ENCODE peak calls at places on chromosomes 7 and 10, in six cellular contexts. O, S, N, R, Z and E are unnamed samples. For H3K9me3, the result is how much of the 10 kb centered on the place peaks cover.

GRCh38 chr10:120458432-120458831 is 1.4 kb downstream of the PLPP4 start:
- DNase-seq in S (no peak), O (no peak), N (no peak), Z (no peak), R (no peak), E (no peak)

GRCh38 chr7:111047595-111047994 is 43.3 kb upstream of the LRRN3 start:
- DNase-seq in O (no peak), S (no peak), N (no peak), Z (no peak), R (no peak), E (no peak)

GRCh38 chr10:23438547-23439451 is at the start of gene OTUD1:
- DNase-seq in S (peak), Z (peak), N (peak), R (peak), O (peak), E (peak)

GRCh38 chr7:148773344-148773743 is 74.6 kb downstream of the CUL1 start:
- DNase-seq in S (no peak), O (no peak), R (no peak), N (no peak), Z (peak), E (peak)

GRCh38 chr7:114791771-114792170 is 130.1 kb upstream of the MDFIC start:
- DNase-seq in O (no peak), S (no peak), R (no peak), Z (peak), N (no peak), E (no peak)

GRCh38 chr10:27865221-27865635 is 119.6 kb upstream of the MKX start:
- DNase-seq in Z (peak), R (no peak), O (no peak), N (no peak), S (no peak), E (no peak)

GRCh38 chr7:151012921-151013347 is 11.4 kb downstream of the ATG9B start:
- DNase-seq in R (peak), O (no peak), Z (peak), N (no peak), S (no peak), E (peak)

GRCh38 chr10:84404783-84405182 is 76.4 kb downstream of the CCSER2 start:
- DNase-seq in S (no peak), Z (no peak), O (no peak), R (no peak), N (no peak), E (no peak)

GRCh38 chr10:89342219-89342966 is 14.6 kb downstream of the IFIT3 start:
- DNase-seq in Z (peak), S (peak), O (peak), N (no peak), R (peak), E (no peak)

GRCh38 chr7:42091461-42092229 is 145.4 kb downstream of the GLI3 start:
- DNase-seq in Z (peak), O (no peak), R (no peak), S (no peak), N (no peak), E (peak)

GRCh38 chr7:95104739-95105138 is 197.3 kb downstream of the PPP1R9A start:
- DNase-seq in N (no peak), R (no peak), Z (peak), O (no peak), S (no peak), E (no peak)

GRCh38 chr7:151139071-151139521 is 28.4 kb downstream of the GBX1 start:
- DNase-seq in Z (no peak), S (no peak), N (peak), O (no peak), R (peak), E (no peak)

GRCh38 chr10:131448171-131448570 is 136.7 kb upstream of the TCERG1L start:
- DNase-seq in S (no peak), Z (no peak), N (no peak), R (no peak), O (no peak), E (no peak)

GRCh38 chr10:58435297-58435696 is 50.1 kb downstream of the TFAM start:
- DNase-seq in S (peak), R (no peak), O (no peak), Z (peak), N (peak), E (peak)

GRCh38 chr7:1919539-1920265 is 249.6 kb downstream of the ELFN1 start:
- DNase-seq in Z (no peak), S (peak), O (no peak), R (no peak), N (peak), E (no peak)

GRCh38 chr7:64498270-64498669 is 64.6 kb downstream of the ZNF680 start:
- DNase-seq in O (no peak), R (no peak), S (no peak), N (no peak), Z (no peak), E (no peak)

DNA sequence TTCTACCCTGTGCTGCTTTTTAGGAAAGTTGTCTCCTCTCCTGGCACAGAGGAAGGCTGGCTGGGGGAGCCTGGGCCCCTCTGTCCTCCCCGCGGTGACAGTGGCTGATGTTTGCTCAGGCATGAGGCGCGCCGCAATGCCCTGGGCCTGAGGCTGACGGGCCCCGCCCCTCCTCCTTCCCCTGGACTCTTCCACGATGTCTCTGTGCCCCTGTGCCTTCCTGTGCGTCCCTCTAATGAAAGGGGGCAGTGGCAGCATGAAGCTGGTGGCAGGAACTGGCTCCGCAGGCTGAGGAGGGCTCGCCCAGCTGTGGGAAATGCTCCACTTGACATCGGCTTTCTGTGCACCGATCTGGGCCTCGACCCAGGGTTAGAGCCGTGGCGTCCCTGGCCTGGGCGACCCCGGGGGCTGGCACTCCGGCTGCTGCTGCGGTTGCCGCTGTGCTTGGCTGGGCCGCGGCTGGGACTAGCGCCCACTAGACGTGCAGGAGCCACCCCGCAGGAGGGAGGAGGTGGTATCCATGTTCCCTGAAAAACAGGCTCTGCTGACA is 67.9 kb downstream of the ZNF680 start:
- DNase-seq in R (peak), N (no peak), O (no peak), Z (no peak), S (no peak), E (no peak)
- H3K4me3 ChIP-seq in R (no peak), N (no peak), O (peak), Z (no peak), S (peak), E (no peak)

DNA sequence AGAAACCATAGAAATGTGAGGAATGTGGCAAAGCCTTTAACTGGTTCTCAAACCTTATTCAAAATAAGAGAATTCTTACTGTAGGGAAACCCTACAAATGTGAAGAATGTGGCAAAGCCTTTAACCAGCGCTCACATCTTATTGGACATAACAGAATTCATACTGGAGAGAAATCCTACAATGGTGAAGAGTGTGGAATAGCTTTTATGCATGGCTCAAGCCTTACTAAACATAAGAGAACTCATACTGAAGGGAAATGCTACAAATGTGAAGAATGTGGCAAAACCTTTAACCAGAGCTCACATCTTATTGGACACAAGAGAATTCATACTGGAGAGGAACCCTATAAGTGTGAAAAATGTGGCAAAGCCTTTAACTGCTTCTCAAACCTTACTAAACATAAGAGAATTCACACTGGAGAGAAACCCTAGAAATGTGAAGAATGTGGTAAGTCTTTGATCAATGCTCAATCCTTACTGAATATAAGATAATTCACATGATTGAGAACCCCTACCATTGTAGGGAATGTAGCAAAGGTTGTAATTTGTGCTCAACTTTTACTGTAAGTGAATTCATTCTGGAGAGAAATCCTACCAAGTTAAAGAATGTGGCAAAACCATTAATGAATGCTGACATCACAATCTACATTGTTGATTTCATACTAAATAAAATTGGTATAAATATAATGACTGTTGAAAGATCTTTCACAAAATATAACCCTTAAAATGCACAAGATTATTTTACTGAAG is 142.5 kb upstream of the ZNF479 start:
- DNase-seq in S (no peak), N (no peak), Z (no peak), R (no peak), O (no peak), E (no peak)
- H3K9me3 ChIP-seq in S (half or more), N (under half), Z (under half), R (under half), O (under half), E (under half)

DNA sequence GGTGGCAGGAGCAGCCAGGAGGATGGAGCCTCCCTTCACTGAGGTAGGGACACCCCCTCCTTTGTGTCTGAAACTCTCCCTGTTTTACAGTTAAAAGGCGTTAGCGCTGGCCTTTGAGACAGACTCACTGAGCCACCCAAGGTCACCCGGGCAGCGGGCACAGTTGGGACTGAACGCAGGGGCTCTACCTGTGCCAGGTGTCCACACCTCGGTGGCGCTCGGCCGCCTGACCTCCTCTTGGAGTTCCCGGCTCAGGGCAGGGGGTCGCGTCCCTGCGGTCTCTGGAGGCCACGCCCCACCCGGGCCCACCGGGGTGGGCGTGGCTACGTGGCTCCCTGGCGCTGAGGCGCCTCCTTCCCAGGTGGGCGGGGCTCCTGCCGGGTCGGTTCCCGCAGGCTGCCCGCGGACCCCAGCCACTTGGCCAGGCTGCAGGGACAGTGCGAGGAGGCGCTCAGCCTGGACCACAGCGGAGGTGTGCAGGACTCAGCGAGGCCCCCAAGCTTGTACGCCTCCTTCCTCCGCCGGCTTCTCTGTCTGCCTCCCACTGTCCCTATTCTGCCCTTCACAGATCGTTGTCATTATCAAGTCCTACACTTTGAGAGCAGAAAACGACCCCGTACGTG is 39.9 kb upstream of the LEP start:
- DNase-seq in O (no peak), N (no peak), R (peak), Z (no peak), S (no peak), E (no peak)
- H3K4me3 ChIP-seq in O (peak), N (no peak), R (no peak), Z (no peak), S (peak), E (no peak)

GRCh38 chr10:125765835-125766234 is 9.8 kb downstream of the MMP21 start:
- DNase-seq in N (no peak), Z (no peak), R (no peak), O (no peak), S (no peak), E (no peak)
- H3K9me3 ChIP-seq in N (under half), Z (under half), R (under half), O (under half), S (under half), E (under half)

GRCh38 chr10:59908808-59909143 is 2.4 kb upstream of the CCDC6 start:
- DNase-seq in N (no peak), S (no peak), R (no peak), O (no peak), Z (no peak), E (no peak)
- H3K4me3 ChIP-seq in N (peak), S (peak), R (no peak), O (no peak), Z (peak), E (peak)